ENCODE peak calls at places on chromosomes 3 and 15, in four cellular contexts. H is H1, M is K562, F is esophagus muscularis mucosa. L is an unnamed sample.

GRCh38 chr3:53696401-53697172 is 149.6 kb downstream of the CHDH start:
- DNase-seq in H (no peak), M (no peak), F (peak; percentile 89), L (no peak)

GRCh38 chr3:138062037-138062436 is 52.1 kb downstream of the CLDN18 start:
- DNase-seq in H (no peak), M (no peak), F (no peak), L (no peak)

GRCh38 chr15:80565398-80565797 is 129.7 kb upstream of the ABHD17C start:
- DNase-seq in H (no peak), M (no peak), F (no peak), L (no peak)

GRCh38 chr3:183548262-183548769 is 7.2 kb downstream of the KLHL6 start:
- DNase-seq in H (peak; percentile 46), M (no peak), F (no peak), L (no peak)

GRCh38 chr3:181454451-181455027 is 257.2 kb upstream of the SOX2 start:
- DNase-seq in H (no peak), M (no peak), F (no peak), L (no peak)

GRCh38 chr3:194686816-194687637 is 1.3 kb downstream of the FAM43A start:
- DNase-seq in H (no peak), M (no peak), F (no peak), L (peak; percentile 42)

GRCh38 chr15:80846416-80846815 is 67.2 kb downstream of the CEMIP start:
- DNase-seq in H (no peak), M (no peak), F (no peak), L (no peak)

GRCh38 chr3:43217633-43218032 is 68.7 kb upstream of the SNRK start:
- DNase-seq in H (no peak), M (no peak), F (peak; percentile 64), L (no peak)

GRCh38 chr3:151197228-151197627 is 5.8 kb downstream of the GPR171 start:
- DNase-seq in H (no peak), M (no peak), F (no peak), L (no peak)

GRCh38 chr15:52031542-52031941 is 12.5 kb downstream of the MAPK6 start:
- DNase-seq in H (no peak), M (no peak), F (no peak), L (no peak)

GRCh38 chr3:37189109-37189508 is 14.7 kb upstream of the LRRFIP2 start:
- DNase-seq in H (no peak), M (no peak), F (no peak), L (no peak)

GRCh38 chr15:36601497-36601932 is 22.1 kb downstream of the CDIN1 start:
- DNase-seq in H (no peak), M (no peak), F (no peak), L (peak; percentile 29)

GRCh38 chr3:63450634-63451363 is 172.7 kb downstream of the SYNPR start:
- DNase-seq in H (no peak), M (no peak), F (no peak), L (no peak)

GRCh38 chr3:64111872-64112271 is 88.6 kb upstream of the PSMD6 start:
- DNase-seq in H (no peak), M (no peak), F (no peak), L (no peak)

GRCh38 chr3:123337226-123337625 is 111.7 kb downstream of the ADCY5 start:
- DNase-seq in H (no peak), M (no peak), F (no peak), L (peak; percentile 12)

GRCh38 chr15:33405096-33405495 is 94.3 kb downstream of the RYR3 start:
- DNase-seq in H (no peak), M (no peak), F (no peak), L (no peak)

GRCh38 chr15:40080847-40081246 is 27.8 kb downstream of the BMF start:
- DNase-seq in H (no peak), M (no peak), F (no peak), L (peak; percentile 14)

GRCh38 chr3:107987036-107987557 is 103.7 kb downstream of the CD47 start:
- DNase-seq in H (no peak), M (no peak), F (peak; percentile 96), L (peak; percentile 89)

GRCh38 chr3:105316307-105316706 is 50.4 kb upstream of the ALCAM start:
- DNase-seq in H (no peak), M (no peak), F (no peak), L (no peak)

GRCh38 chr15:81394609-81395008 is 20.6 kb upstream of the TMC3 start:
- DNase-seq in H (no peak), M (no peak), F (no peak), L (no peak)

GRCh38 chr3:179544981-179545645 is 17.6 kb upstream of the ACTL6A start:
- DNase-seq in H (no peak), M (no peak), F (no peak), L (no peak)

GRCh38 chr3:148903022-148903442 is 37.9 kb downstream of the CPA3 start:
- DNase-seq in H (no peak), M (no peak), F (no peak), L (no peak)

GRCh38 chr3:136750922-136751258 is 1.3 kb downstream of the STAG1 start:
- DNase-seq in H (no peak), M (no peak), F (no peak), L (no peak)

GRCh38 chr3:120497318-120497717 is 46.5 kb upstream of the FSTL1 start:
- DNase-seq in H (no peak), M (no peak), F (peak; percentile 14), L (no peak)

GRCh38 chr15:66830358-66830757 is 128.3 kb downstream of the SMAD6 start:
- DNase-seq in H (no peak), M (no peak), F (no peak), L (peak; percentile 6)

GRCh38 chr15:82140859-82141258 is 95.0 kb upstream of the MEX3B start:
- DNase-seq in H (no peak), M (no peak), F (no peak), L (no peak)

GRCh38 chr15:62895905-62896316 is 146.6 kb upstream of the TPM1 start:
- DNase-seq in H (no peak), M (no peak), F (no peak), L (no peak)

GRCh38 chr3:142796823-142797222 is 73.0 kb downstream of the TRPC1 start:
- DNase-seq in H (no peak), M (no peak), F (no peak), L (no peak)

GRCh38 chr3:124157000-124157712 is 165.2 kb upstream of the ROPN1 start:
- DNase-seq in H (no peak), M (no peak), F (no peak), L (no peak)

GRCh38 chr3:11006986-11007385 is 14.4 kb downstream of the SLC6A1 start:
- DNase-seq in H (no peak), M (no peak), F (no peak), L (no peak)
- H3K4me1 ChIP-seq in H (peaks cover 6% of the 10 kb centered on the region), M (no peaks in the 10 kb centered on the region), F (no peaks in the 10 kb centered on the region), L (no peaks in the 10 kb centered on the region)

GRCh38 chr3:13901935-13902584 is 22.2 kb upstream of the WNT7A start:
- DNase-seq in H (no peak), M (no peak), F (no peak), L (no peak)

DNA sequence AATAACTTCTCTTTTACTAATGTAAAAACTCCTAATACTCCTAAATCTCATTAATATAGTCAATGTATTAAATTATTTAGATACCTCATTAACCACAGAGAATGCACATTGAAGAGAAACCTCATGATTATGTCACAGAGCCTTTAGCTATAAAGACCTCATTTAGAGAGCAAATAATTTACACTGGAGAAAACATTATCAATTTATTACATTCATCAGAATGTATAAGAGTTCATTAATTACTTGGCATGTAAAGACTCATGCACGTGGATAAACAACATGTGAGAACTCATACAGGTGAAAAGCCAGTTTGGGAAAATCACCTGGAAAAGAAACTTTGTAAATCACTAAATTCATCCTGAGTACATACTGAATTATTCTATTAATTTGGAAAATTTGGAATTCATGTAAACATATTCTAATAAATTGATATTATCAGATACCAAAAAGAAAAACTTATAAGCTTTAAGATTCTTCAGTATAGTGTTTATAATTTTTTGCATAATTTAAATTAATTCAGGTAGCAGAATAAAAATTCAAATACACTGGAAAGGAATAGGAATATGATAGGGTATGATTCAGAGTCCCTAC is 22.9 kb upstream of the WNT7A start:
- DNase-seq in H (no peak), M (no peak), F (no peak), L (no peak)
- H3K4me3 ChIP-seq in H (no peak overlapping the region), M (no peak overlapping the region), F (no peak overlapping the region), L (no peak overlapping the region)

GRCh38 chr15:98525625-98526024 is 122.7 kb upstream of the IGF1R start:
- DNase-seq in H (no peak), M (no peak), F (no peak), L (peak; percentile 59)

GRCh38 chr15:98530570-98530969 is 117.8 kb upstream of the IGF1R start:
- DNase-seq in H (no peak), M (no peak), F (no peak), L (no peak)

GRCh38 chr15:98526094-98526493 is 122.2 kb upstream of the IGF1R start:
- DNase-seq in H (no peak), M (no peak), F (no peak), L (no peak)

GRCh38 chr15:98529205-98530145 is 118.9 kb upstream of the IGF1R start:
- DNase-seq in H (no peak), M (no peak), F (no peak), L (no peak)

DNA sequence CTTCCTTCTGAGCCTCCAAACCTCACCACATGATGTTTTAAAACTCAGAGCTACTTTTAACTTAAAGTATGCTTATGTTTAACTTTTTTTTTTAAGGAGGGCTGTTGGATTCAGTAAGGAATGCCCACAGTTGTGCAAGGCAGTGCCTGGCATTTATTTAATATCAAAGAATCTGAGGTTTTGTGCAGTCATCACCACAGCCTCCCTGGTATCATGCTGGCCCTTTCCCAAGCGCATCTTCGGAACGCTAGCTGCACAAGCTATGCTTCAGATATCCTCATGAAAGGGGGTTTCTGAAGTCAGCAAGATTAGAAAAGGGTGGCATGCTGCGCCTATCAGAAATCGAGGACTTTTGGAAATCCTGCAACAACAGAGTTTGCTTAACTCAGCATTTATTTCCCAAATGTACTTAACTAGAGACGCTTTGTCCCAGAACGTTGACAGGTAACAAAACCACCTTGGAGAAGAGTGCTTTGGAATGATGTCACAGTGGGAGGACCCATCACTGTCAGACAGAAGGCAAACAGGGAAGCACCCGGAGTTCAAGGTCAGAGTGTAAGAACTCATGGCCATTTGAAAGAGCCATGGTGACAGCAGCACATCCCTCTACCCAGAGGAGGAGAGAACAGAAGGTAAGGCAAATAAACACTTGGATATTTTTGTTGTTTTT is 120.1 kb upstream of the IGF1R start:
- DNase-seq in H (no peak), M (no peak), F (no peak), L (no peak)
- TF ChIP-seq EP300 in H (no peak), M (no peak), F (no peak), L (no peak)

GRCh38 chr3:71441217-71441924 is 142.2 kb downstream of the FOXP1 start:
- DNase-seq in H (no peak), M (no peak), F (no peak), L (no peak)

GRCh38 chr3:71443332-71443731 is 140.2 kb downstream of the FOXP1 start:
- DNase-seq in H (no peak), M (no peak), F (no peak), L (no peak)

GRCh38 chr3:71444028-71444860 is 139.3 kb downstream of the FOXP1 start:
- DNase-seq in H (no peak), M (peak; percentile 13), F (no peak), L (no peak)

GRCh38 chr3:71441925-71442620 is 141.5 kb downstream of the FOXP1 start:
- DNase-seq in H (no peak), M (no peak), F (no peak), L (no peak)

DNA sequence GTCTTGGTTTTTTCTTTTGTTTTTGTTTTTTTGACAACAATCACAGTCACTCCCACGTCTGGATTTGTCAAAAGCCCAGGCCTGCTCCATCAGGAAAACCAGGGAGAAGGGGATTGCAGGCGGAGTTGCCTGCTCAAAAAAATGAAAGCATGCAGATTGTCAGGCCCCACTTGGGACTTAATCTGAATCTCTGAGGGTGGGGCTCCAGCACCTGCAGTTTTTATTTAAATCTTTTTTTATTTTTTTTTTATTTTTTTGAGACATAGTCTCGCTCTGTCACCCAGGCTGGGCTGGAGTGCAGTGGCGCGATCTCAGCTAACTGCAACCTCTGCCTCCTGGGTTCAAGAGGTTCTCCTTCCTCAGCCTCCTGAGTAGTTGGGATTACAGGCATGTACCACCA is 140.9 kb downstream of the FOXP1 start:
- DNase-seq in H (no peak), M (no peak), F (no peak), L (no peak)
- H3K4me1 ChIP-seq in H (no peaks in the 10 kb centered on the region), M (no peaks in the 10 kb centered on the region), F (peaks cover 46% of the 10 kb centered on the region), L (peaks cover 3% of the 10 kb centered on the region)